ENCODE peak calls at places on chromosomes 2 and 18, in four cellular contexts. A is kidney tubule cell, Z is HEK293T, K is fibroblast of villous mesenchyme. F is an unnamed sample.

GRCh38 chr2:33181466-33181865 is 234.7 kb downstream of the LTBP1 start:
- DNase-seq in Z (no peak), A (no peak), K (no peak), F (no peak)

GRCh38 chr2:143815082-143815481 is 685.9 kb downstream of the ARHGAP15 start:
- DNase-seq in Z (no peak), K (no peak), A (no peak), F (no peak)

GRCh38 chr2:177758591-177759371 is 313.8 kb downstream of the PDE11A start:
- DNase-seq in Z (peak; percentile 60), K (peak; percentile 65), A (peak; percentile 80), F (peak; percentile 41)

GRCh38 chr18:37422116-37422515 is 143.5 kb downstream of the CELF4 start:
- DNase-seq in A (peak; percentile 6), Z (no peak), K (no peak), F (no peak)

GRCh38 chr2:238728322-238729260 is 119.3 kb upstream of the TWIST2 start:
- DNase-seq in K (peak; percentile 94), Z (no peak), A (no peak), F (no peak)

GRCh38 chr2:205017381-205017780 is 472.1 kb downstream of the PARD3B start:
- DNase-seq in K (no peak), A (no peak), Z (no peak), F (no peak)

GRCh38 chr18:48695671-48696070 is 156.8 kb downstream of the CTIF start:
- DNase-seq in K (no peak), Z (no peak), A (no peak), F (no peak)

GRCh38 chr18:30644158-30644557 is 398.4 kb downstream of the DSC3 start:
- DNase-seq in Z (no peak), A (no peak), K (no peak), F (no peak)

GRCh38 chr2:54898451-54899226 is 151.6 kb downstream of the RTN4 start:
- DNase-seq in A (no peak), Z (no peak), K (no peak), F (no peak)

GRCh38 chr2:187078297-187078696 is 229.3 kb upstream of the ZSWIM2 start:
- DNase-seq in K (peak; percentile 58), Z (no peak), A (peak; percentile 9), F (no peak)

GRCh38 chr2:145957929-145958328 is 1438.0 kb upstream of the ZEB2 start:
- DNase-seq in Z (no peak), K (peak; percentile 26), A (no peak), F (no peak)

GRCh38 chr2:240577281-240578109 is 9.0 kb upstream of the CAPN10 start:
- DNase-seq in Z (no peak), K (no peak), A (no peak), F (no peak)

GRCh38 chr2:148909114-148909513 is 34.1 kb downstream of the KIF5C start:
- DNase-seq in Z (no peak), K (peak; percentile 16), A (peak; percentile 72), F (no peak)

GRCh38 chr2:54469484-54470053 is 13.4 kb downstream of the SPTBN1 start:
- DNase-seq in K (no peak), Z (no peak), A (no peak), F (no peak)

F was measured in HCT116.